ENCODE peak calls at places on chromosomes 1 and 21, in nine cellular contexts. V, Y, N, E, U, B, W, A and H are unnamed samples.
A peak's percentile ranks its signal among the peaks of the same experiment; 100 is the strongest.

GRCh38 chr21:42063578-42064521 is 7.3 kb upstream of the UMODL1 start:
- DNase-seq in Y (no peak), B (no peak), A (peak; percentile 73), V (peak; percentile 77), E (no peak), W (no peak), N (peak; percentile 85), U (no peak), H (peak; percentile 87)

GRCh38 chr21:14273736-14274538 is 58.0 kb downstream of the RBM11 start:
- DNase-seq in U (no peak), N (peak; percentile 95), Y (no peak), W (no peak), B (no peak), V (peak; percentile 77), A (peak; percentile 44), E (no peak), H (peak; percentile 19)

GRCh38 chr1:32361308-32361673 is 994 bp downstream of the FAM229A start:
- DNase-seq in W (no peak), A (no peak), Y (no peak), V (no peak), B (no peak), E (no peak), U (no peak), N (no peak), H (no peak)

GRCh38 chr21:46599251-46599572 is 5.7 kb downstream of the S100B start:
- DNase-seq in Y (peak; percentile 92), U (no peak), N (no peak), B (peak; percentile 45), E (no peak), V (no peak), W (peak; percentile 53), A (no peak), H (no peak)

GRCh38 chr1:92040971-92041370 is 11.2 kb downstream of the EPHX4 start:
- DNase-seq in A (no peak), N (no peak), V (no peak), U (no peak), B (no peak), Y (no peak), W (no peak), E (no peak), H (no peak)

GRCh38 chr1:69421286-69421685 is 146.4 kb upstream of the LRRC7 start:
- DNase-seq in Y (peak; percentile 47), V (no peak), A (no peak), W (no peak), E (no peak), B (no peak), U (no peak), N (no peak), H (no peak)

GRCh38 chr1:20678599-20678998 is 17.4 kb upstream of the DDOST start:
- DNase-seq in B (no peak), N (no peak), Y (no peak), W (no peak), U (no peak), V (no peak), E (no peak), A (no peak), H (no peak)

GRCh38 chr21:39430457-39430856 is 15.1 kb downstream of the LCA5L start:
- DNase-seq in U (no peak), N (no peak), E (no peak), Y (no peak), B (no peak), W (no peak), V (no peak), A (no peak), H (no peak)

GRCh38 chr1:220990417-220991337 is 111.4 kb downstream of the HLX start:
- DNase-seq in W (no peak), U (no peak), Y (peak; percentile 50), A (no peak), E (no peak), B (no peak), N (no peak), V (no peak), H (no peak)

GRCh38 chr1:156804572-156805243 is 11.9 kb downstream of the SH2D2A start:
- DNase-seq in W (no peak), N (no peak), A (no peak), E (no peak), U (no peak), B (no peak), V (no peak), Y (peak; percentile 76), H (no peak)
- H3K4me1 ChIP-seq in W (peaks cover 6% of the 10 kb centered on the region), N (no peaks in the 10 kb centered on the region), A (no peaks in the 10 kb centered on the region), E (no peaks in the 10 kb centered on the region), U (peaks cover 13% of the 10 kb centered on the region), B (no peaks in the 10 kb centered on the region), V (no peaks in the 10 kb centered on the region), Y (peaks cover 12% of the 10 kb centered on the region), H (peaks cover 15% of the 10 kb centered on the region)

GRCh38 chr1:95575291-95575690 is 341.3 kb downstream of the RWDD3 start:
- DNase-seq in A (no peak), Y (no peak), V (no peak), N (no peak), U (no peak), B (no peak), W (no peak), E (no peak), H (no peak)

GRCh38 chr1:95572962-95573361 is 339.0 kb downstream of the RWDD3 start:
- DNase-seq in N (no peak), U (no peak), E (no peak), Y (no peak), V (no peak), W (no peak), B (no peak), A (no peak), H (no peak)

GRCh38 chr1:95572002-95572401 is 338.0 kb downstream of the RWDD3 start:
- DNase-seq in B (no peak), U (no peak), Y (no peak), E (no peak), A (no peak), V (no peak), W (no peak), N (no peak), H (no peak)
- H3K4me1 ChIP-seq in B (no peaks in the 10 kb centered on the region), U (no peaks in the 10 kb centered on the region), Y (no peaks in the 10 kb centered on the region), E (no peaks in the 10 kb centered on the region), A (no peaks in the 10 kb centered on the region), V (no peaks in the 10 kb centered on the region), W (no peaks in the 10 kb centered on the region), N (no peaks in the 10 kb centered on the region), H (no peaks in the 10 kb centered on the region)

GRCh38 chr1:207753611-207754010 is 1.8 kb downstream of the CD46 start:
- DNase-seq in A (no peak), Y (no peak), W (no peak), E (no peak), B (no peak), N (no peak), V (no peak), U (no peak), H (no peak)

GRCh38 chr1:207748737-207749528 is 2.9 kb upstream of the CD46 start:
- DNase-seq in U (no peak), A (no peak), B (no peak), E (no peak), W (no peak), N (no peak), Y (no peak), V (no peak), H (peak; percentile 32)

GRCh38 chr1:207751790-207752455 is at the start of gene CD46:
- DNase-seq in E (peak; percentile 83), N (peak; percentile 98), W (peak; percentile 97), Y (peak; percentile 83), B (peak; percentile 79), V (peak; percentile 98), U (peak; percentile 98), A (peak; percentile 99), H (peak; percentile 92)

GRCh38 chr1:207752456-207753132 is 740 bp downstream of the CD46 start:
- DNase-seq in B (no peak), W (peak; percentile 38), E (no peak), V (peak; percentile 66), A (peak; percentile 66), Y (peak; percentile 7), N (peak; percentile 80), U (peak; percentile 65), H (no peak)

GRCh38 chr1:207750901-207751300 is 953 bp upstream of the CD46 start:
- DNase-seq in Y (no peak), A (no peak), W (no peak), N (no peak), U (no peak), E (no peak), B (no peak), V (no peak), H (no peak)
- H3K4me1 ChIP-seq in Y (peaks cover 8% of the 10 kb centered on the region), A (peaks cover 37% of the 10 kb centered on the region), W (peaks cover 19% of the 10 kb centered on the region), N (peaks cover 39% of the 10 kb centered on the region), U (peaks cover 37% of the 10 kb centered on the region), E (peaks cover 55% of the 10 kb centered on the region), B (peaks cover 6% of the 10 kb centered on the region), V (peaks cover 44% of the 10 kb centered on the region), H (peaks cover 50% of the 10 kb centered on the region)

GRCh38 chr1:224705578-224705977 is 89.5 kb downstream of the CNIH3 start:
- DNase-seq in A (no peak), B (no peak), V (no peak), W (no peak), U (no peak), N (no peak), Y (no peak), E (no peak), H (no peak)

GRCh38 chr1:224704409-224704735 is 88.3 kb downstream of the CNIH3 start:
- DNase-seq in Y (no peak), U (no peak), A (no peak), E (no peak), B (no peak), V (no peak), W (no peak), N (no peak), H (no peak)

GRCh38 chr1:224710196-224710595 is 94.1 kb downstream of the CNIH3 start:
- DNase-seq in W (no peak), E (no peak), B (no peak), N (no peak), U (no peak), Y (peak; percentile 21), V (no peak), A (no peak), H (no peak)

GRCh38 chr1:224703702-224704408 is 87.7 kb downstream of the CNIH3 start:
- DNase-seq in V (no peak), A (no peak), E (no peak), N (no peak), W (no peak), U (no peak), Y (no peak), B (no peak), H (no peak)

DNA sequence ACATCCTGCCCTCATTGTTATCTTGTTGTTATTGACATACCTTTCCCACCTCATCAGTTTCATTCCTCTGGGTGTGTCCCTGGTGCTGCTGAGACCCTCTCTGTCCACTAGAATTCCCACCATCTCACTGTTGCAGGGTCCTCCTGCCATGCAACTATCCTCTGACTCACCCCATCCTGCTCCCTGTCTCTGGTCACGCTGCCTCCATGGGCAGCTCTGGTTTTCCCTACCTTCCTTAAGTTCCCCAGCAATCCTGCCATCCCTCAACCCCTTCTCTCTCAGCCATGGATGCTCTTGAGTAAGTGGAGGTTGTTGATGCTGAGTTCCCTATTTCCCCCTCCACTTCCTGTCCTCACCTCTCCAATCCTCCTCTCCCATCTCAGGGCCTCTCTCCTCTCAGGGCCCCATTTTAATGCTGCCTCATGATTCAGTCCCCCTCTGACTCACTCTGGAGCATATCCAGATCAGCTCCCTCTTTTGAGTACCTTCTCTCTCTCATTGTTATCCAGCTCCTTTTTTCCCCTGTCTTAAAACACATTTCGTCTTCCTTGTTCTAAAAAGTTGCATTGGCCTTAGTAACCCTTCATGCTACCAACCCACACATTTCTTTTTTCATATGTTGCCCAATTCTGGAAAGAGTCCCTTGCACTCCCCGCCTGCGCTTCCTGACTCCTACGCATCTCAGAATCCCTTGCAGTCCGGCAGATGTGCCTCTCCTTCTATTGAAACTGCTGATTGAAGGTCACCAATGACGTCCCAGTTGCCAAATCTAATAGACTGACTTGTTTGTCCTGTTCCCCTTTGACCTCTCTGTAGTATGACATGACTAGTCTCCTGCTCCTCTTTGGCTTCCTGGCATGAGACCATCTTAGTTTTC is 92.0 kb downstream of the CNIH3 start:
- DNase-seq in W (peak; percentile 42), Y (peak; percentile 85), B (no peak), E (no peak), V (no peak), U (no peak), N (no peak), A (no peak), H (no peak)
- H3K4me1 ChIP-seq in W (peaks cover 5% of the 10 kb centered on the region), Y (peaks cover 13% of the 10 kb centered on the region), B (no peaks in the 10 kb centered on the region), E (no peaks in the 10 kb centered on the region), V (no peaks in the 10 kb centered on the region), U (no peaks in the 10 kb centered on the region), N (no peaks in the 10 kb centered on the region), A (no peaks in the 10 kb centered on the region), H (no peaks in the 10 kb centered on the region)